ENCODE peak calls at places on chromosomes 3 and 15, in eight cellular contexts. One of them, this sample, is unnamed.

GRCh38 chr3:110767838-110768237 is 303.8 kb upstream of the NECTIN3 start:
- DNase-seq in MV-4-11: no peak
- DNase-seq in substantia nigra: no peak
- DNase-seq in hepatocyte: no peak
- DNase-seq in RKO: no peak
- DNase-seq in tibial nerve: no peak
- DNase-seq in fibroblast of lung: no peak
- DNase-seq in memory B cell: no peak
- DNase-seq in this sample: no peak

GRCh38 chr3:129305592-129306091 is 27.0 kb downstream of the HMCES start:
- DNase-seq in MV-4-11: peak; percentile 67
- DNase-seq in substantia nigra: peak; percentile 45
- DNase-seq in hepatocyte: peak; percentile 91
- DNase-seq in RKO: no peak
- DNase-seq in tibial nerve: peak; percentile 75
- DNase-seq in fibroblast of lung: peak; percentile 94
- DNase-seq in memory B cell: peak; percentile 52
- DNase-seq in this sample: peak; percentile 54

GRCh38 chr3:144403040-144403457 is 431.4 kb downstream of the DIPK2A start:
- DNase-seq in MV-4-11: no peak
- DNase-seq in substantia nigra: no peak
- DNase-seq in hepatocyte: peak; percentile 22
- DNase-seq in RKO: peak; percentile 22
- DNase-seq in tibial nerve: no peak
- DNase-seq in fibroblast of lung: peak; percentile 12
- DNase-seq in memory B cell: no peak
- DNase-seq in this sample: no peak

GRCh38 chr15:84603630-84604379 is 3.0 kb downstream of the ZSCAN2 start:
- DNase-seq in MV-4-11: no peak
- DNase-seq in substantia nigra: no peak
- DNase-seq in hepatocyte: no peak
- DNase-seq in RKO: no peak
- DNase-seq in tibial nerve: no peak
- DNase-seq in fibroblast of lung: no peak
- DNase-seq in memory B cell: no peak
- DNase-seq in this sample: no peak

GRCh38 chr15:84938726-84939125 is 42.9 kb upstream of the PDE8A start:
- DNase-seq in MV-4-11: no peak
- DNase-seq in substantia nigra: no peak
- DNase-seq in hepatocyte: no peak
- DNase-seq in RKO: no peak
- DNase-seq in tibial nerve: no peak
- DNase-seq in fibroblast of lung: no peak
- DNase-seq in memory B cell: no peak
- DNase-seq in this sample: no peak

GRCh38 chr3:102038477-102039142 is 189.3 kb downstream of the NFKBIZ start:
- DNase-seq in MV-4-11: peak; percentile 96
- DNase-seq in substantia nigra: no peak
- DNase-seq in hepatocyte: no peak
- DNase-seq in RKO: no peak
- DNase-seq in tibial nerve: no peak
- DNase-seq in fibroblast of lung: no peak
- DNase-seq in memory B cell: no peak
- DNase-seq in this sample: no peak

GRCh38 chr15:31852933-31853332 is 177.4 kb upstream of the CHRNA7 start:
- DNase-seq in MV-4-11: no peak
- DNase-seq in substantia nigra: no peak
- DNase-seq in hepatocyte: no peak
- DNase-seq in RKO: no peak
- DNase-seq in tibial nerve: no peak
- DNase-seq in fibroblast of lung: no peak
- DNase-seq in memory B cell: no peak
- DNase-seq in this sample: no peak

GRCh38 chr15:50542051-50542450 is 4.4 kb downstream of the USP50 start:
- DNase-seq in MV-4-11: no peak
- DNase-seq in substantia nigra: no peak
- DNase-seq in hepatocyte: peak; percentile 43
- DNase-seq in RKO: no peak
- DNase-seq in tibial nerve: peak; percentile 8
- DNase-seq in fibroblast of lung: peak; percentile 14
- DNase-seq in memory B cell: no peak
- DNase-seq in this sample: no peak

GRCh38 chr3:42497009-42497731 is 5.3 kb upstream of the VIPR1 start:
- DNase-seq in MV-4-11: peak; percentile 12
- DNase-seq in substantia nigra: no peak
- DNase-seq in hepatocyte: peak; percentile 62
- DNase-seq in RKO: no peak
- DNase-seq in tibial nerve: no peak
- DNase-seq in fibroblast of lung: peak; percentile 61
- DNase-seq in memory B cell: no peak
- DNase-seq in this sample: no peak

GRCh38 chr3:155983834-155984474 is 113.5 kb downstream of the GMPS start:
- DNase-seq in MV-4-11: no peak
- DNase-seq in substantia nigra: no peak
- DNase-seq in hepatocyte: no peak
- DNase-seq in RKO: no peak
- DNase-seq in tibial nerve: no peak
- DNase-seq in fibroblast of lung: peak; percentile 20
- DNase-seq in memory B cell: no peak
- DNase-seq in this sample: no peak

GRCh38 chr3:23629181-23629893 is 176.4 kb upstream of the UBE2E1 start:
- DNase-seq in MV-4-11: peak; percentile 3
- DNase-seq in substantia nigra: no peak
- DNase-seq in hepatocyte: peak; percentile 39
- DNase-seq in RKO: no peak
- DNase-seq in tibial nerve: no peak
- DNase-seq in fibroblast of lung: peak; percentile 90
- DNase-seq in memory B cell: no peak
- DNase-seq in this sample: no peak

GRCh38 chr15:72961326-72961725 is 90.9 kb upstream of the NEO1 start:
- DNase-seq in MV-4-11: no peak
- DNase-seq in substantia nigra: peak; percentile 57
- DNase-seq in hepatocyte: no peak
- DNase-seq in RKO: no peak
- DNase-seq in tibial nerve: no peak
- DNase-seq in fibroblast of lung: no peak
- DNase-seq in memory B cell: no peak
- DNase-seq in this sample: no peak

GRCh38 chr3:114624676-114625181 is 330.9 kb downstream of the TIGIT start:
- DNase-seq in MV-4-11: no peak
- DNase-seq in substantia nigra: peak; percentile 85
- DNase-seq in hepatocyte: peak; percentile 88
- DNase-seq in RKO: peak; percentile 99
- DNase-seq in tibial nerve: peak; percentile 95
- DNase-seq in fibroblast of lung: peak; percentile 99
- DNase-seq in memory B cell: no peak
- DNase-seq in this sample: peak; percentile 44

GRCh38 chr15:78715930-78716329 is 74.9 kb upstream of the CHRNB4 start:
- DNase-seq in MV-4-11: no peak
- DNase-seq in substantia nigra: no peak
- DNase-seq in hepatocyte: no peak
- DNase-seq in RKO: peak; percentile 92
- DNase-seq in tibial nerve: no peak
- DNase-seq in fibroblast of lung: peak; percentile 84
- DNase-seq in memory B cell: no peak
- DNase-seq in this sample: no peak

This sample was measured in frontal cortex.